ENCODE peak calls at places on chromosomes 3 and 15, in four cellular contexts. B is A549, E is GM12878, N is HepG2. X is an unnamed sample.

GRCh38 chr3:137121704-137122314 is 164.0 kb downstream of the IL20RB start:
- DNase-seq in B (peak), E (peak), N (peak), X (peak)

GRCh38 chr3:62415312-62415791 is 42.0 kb upstream of the FEZF2 start:
- DNase-seq in B (no peak), E (no peak), N (no peak), X (no peak)

GRCh38 chr3:183106635-183107034 is 7.3 kb upstream of the MCCC1 start:
- DNase-seq in B (no peak), E (no peak), N (no peak), X (no peak)

GRCh38 chr3:50961361-50961760 is 286.6 kb downstream of the DOCK3 start:
- DNase-seq in B (no peak), E (no peak), N (no peak), X (no peak)

GRCh38 chr3:150341893-150342292 is 66.2 kb upstream of the TSC22D2 start:
- DNase-seq in B (no peak), E (no peak), N (no peak), X (peak)

GRCh38 chr3:32493437-32494414 is 8.9 kb downstream of the CMTM6 start:
- DNase-seq in B (no peak), E (no peak), N (no peak), X (no peak)

GRCh38 chr3:172550347-172550943 is 27.2 kb upstream of the TNFSF10 start:
- DNase-seq in B (peak), E (no peak), N (no peak), X (no peak)

GRCh38 chr15:78334845-78335244 is 5.3 kb upstream of the CRABP1 start:
- DNase-seq in B (no peak), E (no peak), N (no peak), X (no peak)

GRCh38 chr3:143132246-143132980 is 12.8 kb downstream of the CHST2 start:
- DNase-seq in B (no peak), E (no peak), N (no peak), X (no peak)
- TF ChIP-seq PBX3 in B (no peak), E (no peak), N (no peak), X (no peak)

GRCh38 chr3:160278210-160278609 is 53.0 kb downstream of the C3orf80 start:
- DNase-seq in B (no peak), E (no peak), N (no peak), X (no peak)

GRCh38 chr3:160280836-160281235 is 55.6 kb downstream of the C3orf80 start:
- DNase-seq in B (no peak), E (no peak), N (no peak), X (no peak)

GRCh38 chr3:160279657-160280056 is 54.4 kb downstream of the C3orf80 start:
- DNase-seq in B (no peak), E (no peak), N (peak), X (no peak)
- TF ChIP-seq PBX3 in B (no peak), E (no peak), N (no peak), X (no peak)

DNA sequence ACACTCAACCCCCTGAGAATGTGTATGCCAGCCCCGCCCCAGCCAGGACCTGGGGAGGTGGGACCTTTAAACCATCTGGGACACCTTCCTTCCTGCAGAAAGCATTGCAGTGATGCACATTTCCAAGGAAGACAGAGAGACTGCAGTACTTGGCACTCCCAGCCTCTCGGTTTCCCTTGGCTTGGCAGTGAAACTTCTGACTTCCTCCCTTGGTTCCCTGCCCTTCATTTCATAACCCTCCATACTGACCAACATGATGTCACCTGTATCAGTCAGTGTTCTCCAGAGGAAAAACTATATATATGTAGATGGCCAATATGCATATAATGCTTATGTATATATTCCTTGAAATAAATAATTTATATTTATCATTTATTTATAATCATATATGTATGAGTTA is 103.2 kb downstream of the SST start:
- DNase-seq in B (no peak), E (no peak), N (no peak), X (no peak)
- TF ChIP-seq PBX3 in B (no peak), E (no peak), N (no peak), X (no peak)

DNA sequence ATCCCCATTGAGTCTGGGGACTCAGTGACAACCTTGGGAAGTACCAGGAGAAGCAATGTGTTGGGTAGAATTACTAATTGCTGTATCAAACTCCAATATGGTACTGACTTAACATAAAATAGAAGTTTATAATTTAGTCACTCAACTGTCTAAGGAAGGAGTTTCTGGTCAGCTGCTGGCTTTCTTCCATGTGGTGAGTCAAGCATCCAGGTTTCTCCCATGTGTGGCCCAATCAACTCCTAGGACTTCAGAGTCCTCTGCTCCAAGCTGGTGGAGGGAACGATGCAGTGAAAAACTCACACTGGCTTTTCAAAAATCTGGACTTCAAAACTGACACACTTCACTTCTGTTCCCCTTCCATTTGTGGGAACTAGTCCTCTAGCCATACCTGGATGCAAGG is 25.2 kb downstream of the WNT5A start:
- DNase-seq in B (no peak), E (no peak), N (no peak), X (no peak)
- TF ChIP-seq PBX3 in B (no peak), E (no peak), N (no peak), X (no peak)

GRCh38 chr3:127488141-127488672 is 102.3 kb downstream of the TPRA1 start:
- DNase-seq in B (no peak), E (no peak), N (no peak), X (no peak)

GRCh38 chr3:127489357-127489756 is 101.2 kb downstream of the TPRA1 start:
- DNase-seq in B (no peak), E (no peak), N (no peak), X (no peak)

GRCh38 chr3:127490271-127491023 is 100.1 kb downstream of the TPRA1 start:
- DNase-seq in B (no peak), E (no peak), N (no peak), X (no peak)

GRCh38 chr3:127487196-127487595 is 103.3 kb downstream of the TPRA1 start:
- DNase-seq in B (no peak), E (no peak), N (no peak), X (no peak)

DNA sequence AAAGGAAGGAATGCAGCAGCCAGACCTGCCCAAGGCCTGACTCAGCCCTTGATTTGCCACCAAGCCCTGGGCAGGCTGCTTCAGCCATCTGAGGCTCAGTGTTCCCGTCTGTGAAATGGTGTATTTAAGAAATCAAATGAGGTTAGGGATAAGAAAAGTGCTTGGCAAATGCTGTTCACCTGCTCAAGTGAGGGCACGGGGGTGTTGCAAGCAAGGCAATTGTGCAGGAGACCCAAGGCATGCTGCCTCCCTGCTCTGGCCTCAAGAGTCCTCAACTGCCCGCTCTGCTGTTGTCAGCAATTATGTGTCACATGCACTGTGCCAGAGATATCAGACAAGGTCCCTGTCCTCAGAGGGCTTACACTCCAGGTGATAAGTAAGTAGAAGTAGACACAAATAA is 101.8 kb downstream of the TPRA1 start:
- DNase-seq in B (no peak), E (no peak), N (no peak), X (no peak)
- TF ChIP-seq PBX3 in B (no peak), E (no peak), N (no peak), X (no peak)

GRCh38 chr15:50435772-50436171 is 11.6 kb downstream of the USP8 start:
- DNase-seq in B (no peak), E (no peak), N (no peak), X (no peak)
- TF ChIP-seq PBX3 in B (no peak), E (no peak), N (no peak), X (no peak)

GRCh38 chr3:27914199-27914598 is 192.1 kb upstream of the EOMES start:
- DNase-seq in B (peak), E (no peak), N (peak), X (peak)
- TF ChIP-seq PBX3 in B (no peak), E (no peak), N (no peak), X (no peak)

DNA sequence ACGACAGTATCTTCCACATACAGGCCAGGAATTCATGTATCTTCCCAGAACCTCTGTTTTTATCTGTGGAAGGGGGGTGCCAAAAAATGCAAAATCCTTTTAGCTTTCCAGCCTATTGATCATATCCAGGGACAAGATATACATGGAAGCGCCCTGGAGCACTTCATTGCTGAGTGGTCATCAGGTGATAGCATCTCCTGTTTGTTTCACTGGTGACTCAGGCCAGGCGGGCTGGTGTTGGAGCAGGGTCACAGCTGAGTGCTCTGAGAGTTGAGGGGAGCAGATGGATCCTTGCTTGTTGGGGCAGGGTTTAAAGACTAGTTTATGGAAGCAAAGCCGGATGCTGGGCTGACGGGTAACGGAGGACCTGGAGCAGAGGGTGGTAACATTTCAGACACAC is 405.0 kb upstream of the TPM1 start:
- DNase-seq in B (no peak), E (no peak), N (no peak), X (peak)
- TF ChIP-seq PBX3 in B (no peak), E (no peak), N (no peak), X (peak)

X was measured in SK-N-SH.